ENCODE peak calls at places on chromosome 2, in ten cellular contexts. I is effector memory CD4-positive, alpha-beta T cell; O is heart left ventricle; C is sigmoid colon; N is CD4-positive, CD25-positive, alpha-beta regulatory T cell; H is stomach; F is tibial artery; L is lung; Y is GM23248; D is Caco-2. T is an unnamed sample.

GRCh38 chr2:64837925-64838641 is 151.1 kb upstream of the SLC1A4 start:
- DNase-seq in O (peak; percentile 40), H (no peak), N (no peak), Y (peak; percentile 83), L (no peak), F (peak; percentile 49), D (no peak), I (no peak), C (peak; percentile 71), T (no peak)

GRCh38 chr2:26635401-26635800 is 5.8 kb downstream of the CIB4 start:
- DNase-seq in O (no peak), C (no peak), I (no peak), N (no peak), H (no peak), L (no peak), F (no peak), D (no peak), Y (no peak), T (no peak)

GRCh38 chr2:145543856-145544255 is 1023.9 kb upstream of the ZEB2 start:
- DNase-seq in D (no peak), C (no peak), O (no peak), I (no peak), F (no peak), H (no peak), N (no peak), L (no peak), Y (no peak), T (no peak)

GRCh38 chr2:175414872-175415487 is 233.5 kb upstream of the ATP5MC3 start:
- DNase-seq in L (peak; percentile 58), C (peak; percentile 71), N (no peak), H (peak; percentile 27), D (peak; percentile 61), O (peak; percentile 47), F (peak; percentile 61), I (no peak), Y (peak; percentile 67), T (no peak)

GRCh38 chr2:215439404-215439803 is 3.5 kb upstream of the FN1 start:
- DNase-seq in C (no peak), F (no peak), Y (peak; percentile 17), O (no peak), H (no peak), N (no peak), L (no peak), D (no peak), I (no peak), T (no peak)

GRCh38 chr2:61167587-61167986 is 5.6 kb downstream of the C2orf74 start:
- DNase-seq in I (no peak), C (no peak), L (no peak), F (no peak), O (no peak), D (no peak), Y (no peak), N (no peak), H (no peak), T (no peak)

GRCh38 chr2:217288472-217289063 is 428.7 kb upstream of the TNP1 start:
- DNase-seq in F (no peak), Y (no peak), N (no peak), L (no peak), O (no peak), D (no peak), I (no peak), C (no peak), H (no peak), T (no peak)

GRCh38 chr2:5657216-5657615 is 35.0 kb upstream of the SOX11 start:
- DNase-seq in I (no peak), O (no peak), F (no peak), H (no peak), N (no peak), Y (no peak), L (no peak), D (no peak), C (no peak), T (no peak)

GRCh38 chr2:135960598-135961551 is 24.6 kb downstream of the DARS1 start:
- DNase-seq in N (no peak), D (no peak), O (no peak), I (no peak), Y (peak; percentile 23), C (no peak), H (no peak), F (no peak), L (no peak), T (no peak)

GRCh38 chr2:41922177-41922576 is 125.6 kb upstream of the PKDCC start:
- DNase-seq in F (no peak), O (no peak), C (no peak), D (peak; percentile 61), N (no peak), I (no peak), Y (peak; percentile 45), L (no peak), H (no peak), T (no peak)

GRCh38 chr2:10441966-10442365 is 6.2 kb downstream of the ODC1 start:
- DNase-seq in C (no peak), N (no peak), H (no peak), Y (no peak), O (no peak), I (no peak), F (no peak), L (no peak), D (no peak), T (no peak)

GRCh38 chr2:72116081-72116533 is 31.6 kb downstream of the CYP26B1 start:
- DNase-seq in C (peak; percentile 49), D (no peak), Y (peak; percentile 47), L (no peak), N (no peak), H (no peak), I (no peak), F (no peak), O (no peak), T (no peak)

GRCh38 chr2:85438291-85439110 is 20.0 kb downstream of the SH2D6 start:
- DNase-seq in O (no peak), N (no peak), F (no peak), L (no peak), Y (peak; percentile 55), C (no peak), H (peak; percentile 41), I (no peak), D (no peak), T (no peak)

GRCh38 chr2:103159018-103159417 is 397.2 kb downstream of the TMEM182 start:
- DNase-seq in C (no peak), I (no peak), D (no peak), L (no peak), H (no peak), N (no peak), O (no peak), F (no peak), Y (no peak), T (no peak)

GRCh38 chr2:19667536-19667949 is 234.2 kb downstream of the TTC32 start:
- DNase-seq in Y (no peak), H (no peak), F (no peak), I (no peak), O (no peak), D (no peak), N (no peak), L (no peak), C (no peak), T (no peak)

GRCh38 chr2:108570416-108570815 is 36.1 kb downstream of the LIMS1 start:
- DNase-seq in C (no peak), L (no peak), H (no peak), I (no peak), Y (peak; percentile 57), F (no peak), N (no peak), O (no peak), D (no peak), T (no peak)

DNA sequence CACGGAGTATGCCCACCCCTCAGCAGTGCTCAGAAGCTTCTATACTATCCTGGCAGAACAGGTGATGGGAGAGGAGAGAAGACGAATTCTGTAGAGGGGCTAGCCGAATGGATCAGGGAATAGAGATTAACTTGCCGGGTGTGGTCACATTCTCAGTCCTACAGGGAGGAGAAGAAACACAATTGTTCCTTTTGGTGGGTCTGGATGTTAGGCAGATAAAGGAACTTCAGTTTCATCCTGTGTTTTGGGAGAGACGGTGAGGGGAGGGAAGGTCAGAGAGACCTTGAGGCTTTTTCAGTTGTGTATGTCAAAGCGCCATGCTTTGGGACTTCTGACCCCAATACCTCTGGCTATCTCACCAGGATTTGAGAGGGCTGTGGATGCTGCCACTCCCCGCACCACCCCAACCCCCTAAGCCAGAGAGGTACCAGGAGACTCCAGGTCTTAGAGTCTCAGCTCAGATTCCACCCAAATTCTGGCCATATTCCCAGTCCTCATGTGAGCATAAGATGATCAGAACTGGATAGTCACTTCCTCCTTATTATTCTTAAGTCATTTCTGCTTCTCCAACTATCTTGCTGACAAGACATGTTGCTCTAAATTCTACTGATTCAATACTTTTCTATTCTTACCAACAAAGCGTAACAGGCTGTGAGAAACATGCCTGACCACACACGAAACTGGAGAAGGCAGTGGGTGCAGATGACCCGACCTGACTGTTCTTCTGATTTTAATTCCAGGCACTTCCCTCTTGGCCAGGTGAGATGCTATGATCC is 2.2 kb upstream of the TMEM37 start:
- DNase-seq in L (no peak), I (no peak), F (no peak), H (no peak), Y (peak; percentile 39), C (no peak), D (no peak), N (no peak), O (no peak), T (no peak)
- H3K27me3 ChIP-seq in L (no peaks in the 10 kb centered on the region), I (peaks cover 12% of the 10 kb centered on the region), F (no peaks in the 10 kb centered on the region), H (no peaks in the 10 kb centered on the region), Y (peaks cover 6% of the 10 kb centered on the region), C (no peaks in the 10 kb centered on the region), D (no peaks in the 10 kb centered on the region), N (peaks cover 2% of the 10 kb centered on the region), O (no peaks in the 10 kb centered on the region), T (no peaks in the 10 kb centered on the region)

GRCh38 chr2:239608723-239609122 is 207.9 kb upstream of the HDAC4 start:
- DNase-seq in N (no peak), H (no peak), I (no peak), L (no peak), Y (no peak), O (no peak), F (no peak), D (no peak), C (peak; percentile 50), T (no peak)
- H3K27me3 ChIP-seq in N (peaks cover 3% of the 10 kb centered on the region), H (peaks cover 6% of the 10 kb centered on the region), I (no peaks in the 10 kb centered on the region), L (no peaks in the 10 kb centered on the region), Y (no peaks in the 10 kb centered on the region), O (no peaks in the 10 kb centered on the region), F (no peaks in the 10 kb centered on the region), D (no peaks in the 10 kb centered on the region), C (no peaks in the 10 kb centered on the region), T (no peaks in the 10 kb centered on the region)

GRCh38 chr2:133885847-133886246 is 317.6 kb upstream of the NCKAP5 start:
- DNase-seq in F (no peak), Y (no peak), N (no peak), L (no peak), O (no peak), H (peak; percentile 46), D (no peak), C (no peak), I (no peak), T (no peak)
- H3K27me3 ChIP-seq in F (no peaks in the 10 kb centered on the region), Y (peaks cover 16% of the 10 kb centered on the region), N (no peaks in the 10 kb centered on the region), L (no peaks in the 10 kb centered on the region), O (no peaks in the 10 kb centered on the region), H (no peaks in the 10 kb centered on the region), D (no peaks in the 10 kb centered on the region), C (no peaks in the 10 kb centered on the region), I (no peaks in the 10 kb centered on the region), T (no peaks in the 10 kb centered on the region)

DNA sequence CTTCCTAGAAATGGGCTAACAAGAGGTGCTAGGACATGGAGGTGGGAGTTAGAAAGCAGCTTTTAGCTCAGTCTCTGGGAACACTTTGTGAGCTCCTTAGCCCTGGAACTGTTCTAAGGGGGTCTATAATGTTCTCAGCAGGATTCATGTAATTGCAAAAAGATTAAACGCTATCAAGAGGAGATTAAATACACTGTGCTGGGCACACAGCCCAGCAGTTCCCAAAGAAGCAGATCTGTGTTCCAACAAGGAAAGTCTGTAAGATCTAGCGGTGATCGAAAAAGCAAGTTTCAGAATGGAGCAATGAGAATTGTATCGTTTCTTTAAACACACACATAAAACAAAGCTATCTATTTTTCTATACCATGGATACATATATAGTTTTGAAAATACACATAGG is 2.4 kb upstream of the ARID5A start:
- DNase-seq in D (no peak), F (no peak), H (no peak), I (no peak), N (no peak), L (no peak), Y (no peak), C (no peak), O (no peak), T (no peak)
- H3K27me3 ChIP-seq in D (no peaks in the 10 kb centered on the region), F (no peaks in the 10 kb centered on the region), H (no peaks in the 10 kb centered on the region), I (no peaks in the 10 kb centered on the region), N (no peaks in the 10 kb centered on the region), L (no peaks in the 10 kb centered on the region), Y (no peaks in the 10 kb centered on the region), C (no peaks in the 10 kb centered on the region), O (no peaks in the 10 kb centered on the region), T (no peaks in the 10 kb centered on the region)

T was measured in naive thymus-derived CD4-positive, alpha-beta T cell.